ENCODE peak calls at places on chromosomes 16 and 17, in eight cellular contexts. One of them, this sample, is unnamed.

GRCh38 chr17:64441772-64442549 is 7.0 kb upstream of the MILR1 start:
- DNase-seq in NCI-H1105: no peak
- DNase-seq in body of pancreas: no peak
- DNase-seq in NCI-H1930: no peak
- DNase-seq in right lobe of liver: peak
- DNase-seq in gastrocnemius medialis: peak
- DNase-seq in erythroblast: no peak
- DNase-seq in HT-29: no peak
- DNase-seq in this sample: no peak

GRCh38 chr17:60060474-60060873 is 18.2 kb downstream of the HEATR6 start:
- DNase-seq in NCI-H1105: no peak
- DNase-seq in body of pancreas: no peak
- DNase-seq in NCI-H1930: no peak
- DNase-seq in right lobe of liver: no peak
- DNase-seq in gastrocnemius medialis: no peak
- DNase-seq in erythroblast: no peak
- DNase-seq in HT-29: no peak
- DNase-seq in this sample: no peak

GRCh38 chr17:57935833-57936807 is 19.1 kb downstream of the CUEDC1 start:
- DNase-seq in NCI-H1105: no peak
- DNase-seq in body of pancreas: no peak
- DNase-seq in NCI-H1930: no peak
- DNase-seq in right lobe of liver: no peak
- DNase-seq in gastrocnemius medialis: peak
- DNase-seq in erythroblast: no peak
- DNase-seq in HT-29: peak
- DNase-seq in this sample: no peak

GRCh38 chr17:38883592-38884526 is 14.0 kb downstream of the LASP1 start:
- DNase-seq in NCI-H1105: no peak
- DNase-seq in body of pancreas: no peak
- DNase-seq in NCI-H1930: no peak
- DNase-seq in right lobe of liver: no peak
- DNase-seq in gastrocnemius medialis: no peak
- DNase-seq in erythroblast: no peak
- DNase-seq in HT-29: no peak
- DNase-seq in this sample: no peak

GRCh38 chr16:54460254-54460860 is 173.8 kb upstream of the IRX3 start:
- DNase-seq in NCI-H1105: no peak
- DNase-seq in body of pancreas: no peak
- DNase-seq in NCI-H1930: no peak
- DNase-seq in right lobe of liver: no peak
- DNase-seq in gastrocnemius medialis: no peak
- DNase-seq in erythroblast: no peak
- DNase-seq in HT-29: no peak
- DNase-seq in this sample: no peak

GRCh38 chr17:57671546-57672204 is 73.4 kb downstream of the CCDC182 start:
- DNase-seq in NCI-H1105: peak
- DNase-seq in body of pancreas: peak
- DNase-seq in NCI-H1930: peak
- DNase-seq in right lobe of liver: peak
- DNase-seq in gastrocnemius medialis: peak
- DNase-seq in erythroblast: peak
- DNase-seq in HT-29: peak
- DNase-seq in this sample: peak

GRCh38 chr16:73890524-73891500 is 405.8 kb upstream of the PSMD7 start:
- DNase-seq in NCI-H1105: no peak
- DNase-seq in body of pancreas: no peak
- DNase-seq in NCI-H1930: no peak
- DNase-seq in right lobe of liver: no peak
- DNase-seq in gastrocnemius medialis: no peak
- DNase-seq in erythroblast: no peak
- DNase-seq in HT-29: no peak
- DNase-seq in this sample: no peak

GRCh38 chr17:75102385-75102821 is 7.4 kb upstream of the ARMC7 start:
- DNase-seq in NCI-H1105: no peak
- DNase-seq in body of pancreas: no peak
- DNase-seq in NCI-H1930: no peak
- DNase-seq in right lobe of liver: no peak
- DNase-seq in gastrocnemius medialis: no peak
- DNase-seq in erythroblast: no peak
- DNase-seq in HT-29: no peak
- DNase-seq in this sample: no peak

GRCh38 chr17:77864234-77865108 is 94.0 kb upstream of the TNRC6C start:
- DNase-seq in NCI-H1105: no peak
- DNase-seq in body of pancreas: no peak
- DNase-seq in NCI-H1930: no peak
- DNase-seq in right lobe of liver: no peak
- DNase-seq in gastrocnemius medialis: no peak
- DNase-seq in erythroblast: no peak
- DNase-seq in HT-29: no peak
- DNase-seq in this sample: no peak

GRCh38 chr16:49754495-49755290 is 101.2 kb downstream of the ZNF423 start:
- DNase-seq in NCI-H1105: no peak
- DNase-seq in body of pancreas: no peak
- DNase-seq in NCI-H1930: no peak
- DNase-seq in right lobe of liver: no peak
- DNase-seq in gastrocnemius medialis: no peak
- DNase-seq in erythroblast: no peak
- DNase-seq in HT-29: no peak
- DNase-seq in this sample: no peak

GRCh38 chr17:32659419-32659842 is 172.6 kb downstream of the CDK5R1 start:
- DNase-seq in NCI-H1105: peak
- DNase-seq in body of pancreas: peak
- DNase-seq in NCI-H1930: peak
- DNase-seq in right lobe of liver: peak
- DNase-seq in gastrocnemius medialis: peak
- DNase-seq in erythroblast: peak
- DNase-seq in HT-29: peak
- DNase-seq in this sample: peak

GRCh38 chr16:87169509-87169985 is 147.6 kb downstream of the C16orf95 start:
- DNase-seq in NCI-H1105: no peak
- DNase-seq in body of pancreas: no peak
- DNase-seq in NCI-H1930: no peak
- DNase-seq in right lobe of liver: peak
- DNase-seq in gastrocnemius medialis: no peak
- DNase-seq in erythroblast: no peak
- DNase-seq in HT-29: no peak
- DNase-seq in this sample: no peak

GRCh38 chr16:87847785-87848675 is 21.3 kb downstream of the SLC7A5 start:
- DNase-seq in NCI-H1105: no peak
- DNase-seq in body of pancreas: peak
- DNase-seq in NCI-H1930: no peak
- DNase-seq in right lobe of liver: peak
- DNase-seq in gastrocnemius medialis: no peak
- DNase-seq in erythroblast: no peak
- DNase-seq in HT-29: no peak
- DNase-seq in this sample: no peak

GRCh38 chr16:75248142-75248535 is 3.3 kb downstream of the BCAR1 start:
- DNase-seq in NCI-H1105: no peak
- DNase-seq in body of pancreas: no peak
- DNase-seq in NCI-H1930: no peak
- DNase-seq in right lobe of liver: no peak
- DNase-seq in gastrocnemius medialis: no peak
- DNase-seq in erythroblast: peak
- DNase-seq in HT-29: no peak
- DNase-seq in this sample: no peak

GRCh38 chr16:7086842-7087616 is 245.6 kb upstream of the RBFOX1 start:
- DNase-seq in NCI-H1105: no peak
- DNase-seq in body of pancreas: no peak
- DNase-seq in NCI-H1930: peak
- DNase-seq in right lobe of liver: no peak
- DNase-seq in gastrocnemius medialis: peak
- DNase-seq in erythroblast: peak
- DNase-seq in HT-29: peak
- DNase-seq in this sample: no peak

GRCh38 chr16:66127459-66128362 is 238.8 kb upstream of the CDH5 start:
- DNase-seq in NCI-H1105: no peak
- DNase-seq in body of pancreas: no peak
- DNase-seq in NCI-H1930: no peak
- DNase-seq in right lobe of liver: peak
- DNase-seq in gastrocnemius medialis: peak
- DNase-seq in erythroblast: no peak
- DNase-seq in HT-29: no peak
- DNase-seq in this sample: no peak

GRCh38 chr17:48892940-48893645 is 506 bp downstream of the ATP5MC1 start:
- DNase-seq in NCI-H1105: no peak
- DNase-seq in body of pancreas: no peak
- DNase-seq in NCI-H1930: no peak
- DNase-seq in right lobe of liver: no peak
- DNase-seq in gastrocnemius medialis: no peak
- DNase-seq in erythroblast: no peak
- DNase-seq in HT-29: no peak
- DNase-seq in this sample: no peak

GRCh38 chr17:927611-928461 is 51.7 kb downstream of the NXN start:
- DNase-seq in NCI-H1105: no peak
- DNase-seq in body of pancreas: no peak
- DNase-seq in NCI-H1930: no peak
- DNase-seq in right lobe of liver: no peak
- DNase-seq in gastrocnemius medialis: no peak
- DNase-seq in erythroblast: no peak
- DNase-seq in HT-29: peak
- DNase-seq in this sample: no peak

GRCh38 chr16:86826931-86827330 is 248.6 kb downstream of the FOXL1 start:
- DNase-seq in NCI-H1105: no peak
- DNase-seq in body of pancreas: no peak
- DNase-seq in NCI-H1930: no peak
- DNase-seq in right lobe of liver: no peak
- DNase-seq in gastrocnemius medialis: no peak
- DNase-seq in erythroblast: no peak
- DNase-seq in HT-29: no peak
- DNase-seq in this sample: no peak

This sample was measured in activated CD4-positive, alpha-beta T cell treated with anti-CD3 and anti-CD28 coated beads, Interleukin-2, amount 50 U/mL, for 1 hour.